ENCODE peak calls at places on chromosomes 3 and 15, in five cellular contexts. V is A549, I is IMR-90, F is aorta, X is mesendoderm. W is an unnamed sample.

GRCh38 chr3:141083226-141083625 is 32.1 kb downstream of the SPSB4 start:
- DNase-seq in V (no peak), X (no peak), I (no peak), F (no peak), W (no peak)

GRCh38 chr15:77853008-77853328 is 220.3 kb upstream of the LINGO1 start:
- DNase-seq in V (no peak), I (no peak), F (no peak), X (no peak), W (no peak)

GRCh38 chr3:126226376-126226775 is 46.0 kb upstream of the ALDH1L1 start:
- DNase-seq in I (no peak), F (no peak), V (no peak), X (no peak), W (no peak)

GRCh38 chr3:49903451-49904424 is at the start of gene MST1R:
- DNase-seq in X (peak), F (peak), I (no peak), V (peak), W (no peak)

GRCh38 chr3:492586-493296 is 296.2 kb downstream of the CHL1 start:
- DNase-seq in V (no peak), I (no peak), F (no peak), X (peak), W (no peak)

GRCh38 chr3:124854027-124854426 is 33.1 kb downstream of the ITGB5 start:
- DNase-seq in V (no peak), I (peak), X (no peak), F (no peak), W (no peak)

GRCh38 chr3:197811343-197811742 is 20.3 kb downstream of the LRCH3 start:
- DNase-seq in X (no peak), V (no peak), I (peak), F (peak), W (peak)

GRCh38 chr15:47484119-47484518 is 233.2 kb upstream of the SEMA6D start:
- DNase-seq in I (peak), X (peak), F (no peak), V (no peak), W (no peak)

GRCh38 chr3:169923189-169923588 is 11.8 kb downstream of the SAMD7 start:
- DNase-seq in I (no peak), X (no peak), V (no peak), F (no peak), W (no peak)

GRCh38 chr3:117726776-117727175 is 1017.2 kb downstream of the TUSC7 start:
- DNase-seq in X (no peak), V (no peak), F (no peak), I (no peak), W (no peak)

GRCh38 chr3:77412591-77412990 is 372.7 kb downstream of the ROBO2 start:
- DNase-seq in V (no peak), X (peak), F (no peak), I (no peak), W (no peak)

GRCh38 chr3:159884661-159885402 is 103.8 kb upstream of the IL12A start:
- DNase-seq in I (peak), V (peak), F (no peak), X (peak), W (no peak)

GRCh38 chr15:84979651-84980050 is 2.0 kb upstream of the PDE8A start:
- DNase-seq in V (peak), I (no peak), F (no peak), X (peak), W (no peak)

GRCh38 chr3:142223282-142223681 is 2.1 kb downstream of the GK5 start:
- DNase-seq in V (no peak), F (no peak), I (no peak), X (no peak), W (no peak)

GRCh38 chr15:40618906-40619305 is 24.9 kb downstream of the KNL1 start:
- DNase-seq in V (no peak), I (peak), F (no peak), X (no peak), W (no peak)

GRCh38 chr3:53597136-53597915 is 102.9 kb downstream of the CACNA1D start:
- DNase-seq in V (no peak), I (no peak), F (no peak), X (no peak), W (no peak)

GRCh38 chr15:71109890-71110289 is 5.4 kb upstream of the THSD4 start:
- DNase-seq in F (no peak), X (no peak), I (no peak), V (no peak), W (no peak)

GRCh38 chr3:126103121-126104027 is 19.4 kb upstream of the SLC41A3 start:
- DNase-seq in I (no peak), X (peak), V (no peak), F (no peak), W (no peak)

GRCh38 chr3:175430975-175431374 is 571.8 kb downstream of the NAALADL2 start:
- DNase-seq in I (no peak), V (no peak), X (no peak), F (no peak), W (no peak)

GRCh38 chr3:98002717-98003116 is 30.5 kb upstream of the RIOX2 start:
- DNase-seq in X (no peak), I (no peak), V (no peak), F (no peak), W (no peak)

GRCh38 chr3:73552700-73553099 is 72.0 kb downstream of the PDZRN3 start:
- DNase-seq in I (peak), V (no peak), F (no peak), X (peak), W (no peak)
- H3K27ac ChIP-seq in I (no peak), V (no peak), F (no peak), X (no peak), W (no peak)

GRCh38 chr3:132267594-132267993 is 49.6 kb upstream of the ACP3 start:
- DNase-seq in F (no peak), I (no peak), V (no peak), X (no peak), W (no peak)
- H3K27ac ChIP-seq in F (no peak), I (no peak), V (no peak), X (no peak), W (no peak)

DNA sequence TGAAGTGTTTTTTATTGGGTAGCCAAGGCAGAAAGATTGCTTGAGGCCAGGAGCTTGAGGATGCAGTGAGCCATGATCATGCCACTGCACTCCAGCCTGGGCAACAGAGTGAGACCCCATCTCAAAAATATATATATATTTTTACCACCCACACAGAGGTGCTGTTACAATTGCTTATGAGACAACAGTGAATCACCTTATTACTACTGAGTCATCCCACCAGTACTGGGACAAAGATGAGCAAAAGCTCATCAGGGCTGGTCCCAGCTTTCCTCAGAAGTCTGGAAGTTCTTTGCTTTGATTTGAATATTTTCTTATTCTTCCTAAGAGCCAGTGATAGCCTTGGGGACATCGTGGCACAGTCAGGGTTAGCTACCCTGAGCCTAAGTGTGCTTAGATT is 207.7 kb downstream of the SOX2 start:
- DNase-seq in I (no peak), V (no peak), X (no peak), F (no peak), W (no peak)
- H3K27ac ChIP-seq in I (no peak), V (no peak), X (no peak), F (no peak), W (no peak)

GRCh38 chr3:194976813-194977322 is 291.2 kb downstream of the FAM43A start:
- DNase-seq in X (no peak), I (no peak), F (no peak), V (no peak), W (no peak)
- H3K27ac ChIP-seq in X (no peak), I (no peak), F (no peak), V (no peak), W (no peak)

DNA sequence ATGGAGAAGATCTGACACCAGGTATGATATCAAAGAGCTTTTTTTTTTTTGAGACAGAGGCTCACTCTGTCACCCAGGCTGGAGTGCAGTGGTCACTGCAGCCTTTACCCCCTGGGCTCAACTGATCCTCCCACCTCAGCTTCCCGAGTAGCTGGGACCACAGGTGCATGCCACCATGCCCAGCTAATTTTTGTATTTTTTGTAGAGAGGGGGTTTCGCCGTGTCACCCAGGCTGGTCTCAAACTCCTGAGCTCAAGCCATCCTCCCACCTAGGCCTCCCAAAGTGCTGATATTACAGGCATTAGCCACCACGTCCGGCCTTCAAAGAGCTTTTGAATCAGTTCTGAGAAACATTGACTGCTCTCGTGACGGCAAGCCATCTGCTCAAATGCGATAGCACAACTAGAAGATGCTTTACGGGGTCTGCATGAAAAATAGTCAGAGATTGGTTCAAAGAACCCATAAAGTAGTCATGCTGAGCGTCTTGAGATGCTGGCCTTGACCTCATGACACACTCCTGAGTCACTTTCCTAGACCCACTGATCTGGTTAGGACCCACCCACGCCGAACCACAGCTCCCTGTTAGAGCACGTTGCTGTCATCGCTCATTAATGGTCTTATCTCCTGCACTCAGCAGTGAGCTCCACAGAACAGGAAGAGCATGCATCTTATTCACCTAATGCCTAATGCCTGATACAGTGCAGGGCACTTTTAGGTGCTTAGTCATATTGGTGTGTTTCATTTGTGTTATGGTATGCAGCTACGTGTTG is 57.0 kb upstream of the NR2F2 start:
- DNase-seq in I (peak), X (peak), V (peak), F (no peak), W (no peak)
- H3K27ac ChIP-seq in I (peak), X (no peak), V (no peak), F (no peak), W (no peak)

GRCh38 chr3:30852833-30853232 is 41.6 kb downstream of the GADL1 start:
- DNase-seq in I (no peak), F (no peak), X (no peak), V (no peak), W (no peak)

GRCh38 chr3:30843950-30844349 is 50.5 kb downstream of the GADL1 start:
- DNase-seq in F (no peak), X (no peak), I (no peak), V (no peak), W (no peak)

GRCh38 chr3:30847589-30847988 is 46.9 kb downstream of the GADL1 start:
- DNase-seq in I (no peak), V (no peak), F (no peak), X (no peak), W (no peak)

DNA sequence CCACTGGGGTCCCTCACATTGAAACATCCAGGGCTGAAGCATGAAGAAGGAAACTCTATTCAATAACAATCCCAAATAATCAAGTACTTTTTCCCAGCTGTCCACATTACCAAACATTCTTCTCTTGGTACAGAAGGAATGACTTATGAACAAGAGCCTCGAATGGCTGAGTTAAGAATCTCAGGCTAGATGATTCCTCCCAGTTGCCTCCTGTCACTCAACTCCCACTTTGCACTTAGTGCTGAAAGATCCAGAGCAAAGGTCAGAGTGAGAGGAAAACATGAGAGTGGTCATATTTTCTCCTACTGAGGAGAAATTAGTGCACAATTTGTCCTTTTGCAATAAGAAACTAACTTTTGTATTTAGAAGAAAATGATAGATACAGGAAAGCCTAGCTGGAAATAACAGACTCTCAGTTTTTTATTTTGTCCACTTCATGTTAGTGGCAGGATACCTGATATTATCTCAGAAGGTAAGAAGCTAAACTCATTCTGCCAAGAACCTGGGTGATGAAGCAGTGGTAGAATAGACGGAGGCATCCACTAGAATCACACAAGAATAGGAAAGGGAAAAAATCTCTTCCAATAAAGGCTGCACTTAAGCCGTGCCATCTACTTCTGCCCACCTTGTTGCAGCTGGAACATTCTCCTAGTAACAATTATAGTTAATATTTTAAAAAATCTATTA is 46.2 kb downstream of the GADL1 start:
- DNase-seq in I (no peak), X (no peak), V (no peak), F (no peak), W (no peak)
- H3K27ac ChIP-seq in I (no peak), X (no peak), V (no peak), F (no peak), W (no peak)

GRCh38 chr15:81097893-81098280 is 36.2 kb upstream of the CFAP161 start:
- DNase-seq in I (no peak), X (no peak), V (no peak), F (no peak), W (no peak)

GRCh38 chr15:81098884-81099601 is 35.0 kb upstream of the CFAP161 start:
- DNase-seq in F (no peak), I (peak), V (no peak), X (no peak), W (no peak)

GRCh38 chr15:81097116-81097892 is 36.8 kb upstream of the CFAP161 start:
- DNase-seq in V (no peak), X (no peak), I (no peak), F (no peak), W (no peak)

GRCh38 chr15:81096398-81096797 is 37.7 kb upstream of the CFAP161 start:
- DNase-seq in I (no peak), X (no peak), V (no peak), F (no peak), W (no peak)

GRCh38 chr15:81098349-81098748 is 35.7 kb upstream of the CFAP161 start:
- DNase-seq in V (no peak), F (no peak), I (no peak), X (no peak), W (no peak)
- H3K27ac ChIP-seq in V (no peak), F (no peak), I (no peak), X (no peak), W (no peak)

GRCh38 chr3:66470285-66470684 is 30.5 kb downstream of the LRIG1 start:
- DNase-seq in V (no peak), F (no peak), X (no peak), I (no peak), W (no peak)
- H3K27ac ChIP-seq in V (no peak), F (no peak), X (no peak), I (no peak), W (no peak)